ENCODE peak calls at places on chromosome 4, in nine cellular contexts. One of them, this sample, is unnamed.

GRCh38 chr4:31370866-31371465 is 650.8 kb downstream of the PCDH7 start:
- DNase-seq in prostate gland: peak
- DNase-seq in stomach: no peak
- DNase-seq in SK-N-SH: peak
- DNase-seq in suprapubic skin: no peak
- DNase-seq in K562: peak
- DNase-seq in HCT116: peak
- DNase-seq in sigmoid colon: no peak
- DNase-seq in GM12878: peak
- DNase-seq in this sample: no peak

GRCh38 chr4:38387348-38387747 is 276.7 kb upstream of the KLF3 start:
- DNase-seq in prostate gland: peak
- DNase-seq in stomach: peak
- DNase-seq in SK-N-SH: peak
- DNase-seq in suprapubic skin: peak
- DNase-seq in K562: peak
- DNase-seq in HCT116: no peak
- DNase-seq in sigmoid colon: peak
- DNase-seq in GM12878: no peak
- DNase-seq in this sample: no peak

GRCh38 chr4:99790796-99791617 is 25.6 kb upstream of the DAPP1 start:
- DNase-seq in prostate gland: no peak
- DNase-seq in stomach: no peak
- DNase-seq in SK-N-SH: no peak
- DNase-seq in suprapubic skin: no peak
- DNase-seq in K562: no peak
- DNase-seq in HCT116: no peak
- DNase-seq in sigmoid colon: no peak
- DNase-seq in GM12878: no peak
- DNase-seq in this sample: no peak

GRCh38 chr4:31083451-31083850 is 363.3 kb downstream of the PCDH7 start:
- DNase-seq in prostate gland: no peak
- DNase-seq in stomach: no peak
- DNase-seq in SK-N-SH: no peak
- DNase-seq in suprapubic skin: no peak
- DNase-seq in K562: no peak
- DNase-seq in HCT116: no peak
- DNase-seq in sigmoid colon: no peak
- DNase-seq in GM12878: no peak
- DNase-seq in this sample: no peak

GRCh38 chr4:165927815-165928214 is 54.8 kb downstream of the TLL1 start:
- DNase-seq in prostate gland: no peak
- DNase-seq in stomach: no peak
- DNase-seq in SK-N-SH: no peak
- DNase-seq in suprapubic skin: no peak
- DNase-seq in K562: no peak
- DNase-seq in HCT116: no peak
- DNase-seq in sigmoid colon: no peak
- DNase-seq in GM12878: no peak
- DNase-seq in this sample: no peak

GRCh38 chr4:78332974-78333373 is 218.6 kb upstream of the ANXA3 start:
- DNase-seq in prostate gland: no peak
- DNase-seq in stomach: no peak
- DNase-seq in SK-N-SH: no peak
- DNase-seq in suprapubic skin: no peak
- DNase-seq in K562: no peak
- DNase-seq in HCT116: no peak
- DNase-seq in sigmoid colon: no peak
- DNase-seq in GM12878: no peak
- DNase-seq in this sample: no peak

GRCh38 chr4:1297023-1297395 is 7.3 kb downstream of the MAEA start:
- DNase-seq in prostate gland: no peak
- DNase-seq in stomach: no peak
- DNase-seq in SK-N-SH: no peak
- DNase-seq in suprapubic skin: peak
- DNase-seq in K562: no peak
- DNase-seq in HCT116: no peak
- DNase-seq in sigmoid colon: no peak
- DNase-seq in GM12878: no peak
- DNase-seq in this sample: no peak

GRCh38 chr4:6577409-6577808 is 2.4 kb downstream of the MAN2B2 start:
- DNase-seq in prostate gland: no peak
- DNase-seq in stomach: no peak
- DNase-seq in SK-N-SH: no peak
- DNase-seq in suprapubic skin: no peak
- DNase-seq in K562: no peak
- DNase-seq in HCT116: no peak
- DNase-seq in sigmoid colon: no peak
- DNase-seq in GM12878: no peak
- DNase-seq in this sample: no peak

GRCh38 chr4:184099033-184099432 is 118.6 kb downstream of the ENPP6 start:
- DNase-seq in prostate gland: no peak
- DNase-seq in stomach: no peak
- DNase-seq in SK-N-SH: no peak
- DNase-seq in suprapubic skin: no peak
- DNase-seq in K562: no peak
- DNase-seq in HCT116: no peak
- DNase-seq in sigmoid colon: no peak
- DNase-seq in GM12878: no peak
- DNase-seq in this sample: no peak

GRCh38 chr4:94390804-94391410 is 48.3 kb upstream of the HPGDS start:
- DNase-seq in prostate gland: peak
- DNase-seq in stomach: no peak
- DNase-seq in SK-N-SH: peak
- DNase-seq in suprapubic skin: no peak
- DNase-seq in K562: no peak
- DNase-seq in HCT116: no peak
- DNase-seq in sigmoid colon: no peak
- DNase-seq in GM12878: no peak
- DNase-seq in this sample: no peak

GRCh38 chr4:139951051-139951450 is 202.9 kb downstream of the MAML3 start:
- DNase-seq in prostate gland: no peak
- DNase-seq in stomach: no peak
- DNase-seq in SK-N-SH: no peak
- DNase-seq in suprapubic skin: no peak
- DNase-seq in K562: no peak
- DNase-seq in HCT116: no peak
- DNase-seq in sigmoid colon: no peak
- DNase-seq in GM12878: no peak
- DNase-seq in this sample: no peak

GRCh38 chr4:150739591-150739990 is 157.6 kb downstream of the MAB21L2 start:
- DNase-seq in prostate gland: no peak
- DNase-seq in stomach: no peak
- DNase-seq in SK-N-SH: no peak
- DNase-seq in suprapubic skin: no peak
- DNase-seq in K562: no peak
- DNase-seq in HCT116: no peak
- DNase-seq in sigmoid colon: no peak
- DNase-seq in GM12878: no peak
- DNase-seq in this sample: no peak

DNA sequence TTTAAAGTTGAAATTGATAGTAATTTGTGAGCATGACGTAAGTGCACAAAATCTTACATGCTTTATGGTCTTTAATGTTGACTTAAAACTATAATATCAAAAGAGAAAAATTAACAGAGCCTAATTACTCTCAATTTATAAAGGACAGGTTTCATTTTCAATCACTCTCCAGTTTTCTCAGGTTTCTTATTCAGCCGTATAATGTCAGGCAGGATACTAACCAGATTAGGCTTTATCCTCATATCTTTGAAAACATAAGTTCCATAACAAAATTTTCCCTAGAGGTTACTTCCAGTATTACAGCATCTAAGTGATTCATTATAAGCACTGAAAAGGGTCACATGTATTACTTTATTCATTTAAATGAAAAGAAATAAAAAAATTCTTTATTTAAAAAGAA is 492.1 kb downstream of the PACRGL start:
- DNase-seq in prostate gland: no peak
- DNase-seq in stomach: no peak
- DNase-seq in SK-N-SH: no peak
- DNase-seq in suprapubic skin: no peak
- DNase-seq in K562: no peak
- DNase-seq in HCT116: no peak
- DNase-seq in sigmoid colon: no peak
- DNase-seq in GM12878: no peak
- DNase-seq in this sample: no peak
- TF ChIP-seq CTCF in prostate gland: no peak
- TF ChIP-seq CTCF in stomach: no peak
- TF ChIP-seq CTCF in SK-N-SH: peak
- TF ChIP-seq CTCF in suprapubic skin: no peak
- TF ChIP-seq CTCF in K562: no peak
- TF ChIP-seq CTCF in HCT116: no peak
- TF ChIP-seq CTCF in sigmoid colon: no peak
- TF ChIP-seq CTCF in GM12878: no peak
- TF ChIP-seq CTCF in this sample: no peak

DNA sequence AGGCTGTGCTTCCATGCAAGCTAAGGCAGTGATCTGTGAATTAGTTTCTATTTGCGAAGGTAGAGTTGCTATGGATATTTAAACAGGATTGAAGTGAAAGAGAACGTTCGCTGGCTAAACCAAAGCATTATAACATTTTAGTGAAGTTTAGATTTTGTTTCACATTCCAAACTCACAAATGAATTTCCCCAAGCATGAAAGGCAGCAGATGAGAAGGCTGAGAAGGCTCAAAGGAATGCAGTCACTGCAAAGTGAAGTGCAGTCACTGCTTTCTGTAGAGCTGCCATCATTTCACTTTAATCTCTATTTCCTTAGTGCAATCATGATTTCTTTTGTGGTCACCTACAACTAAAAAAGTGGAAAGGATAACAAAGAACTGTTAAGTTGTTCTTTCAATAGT is 334.7 kb upstream of the NR3C2 start:
- DNase-seq in prostate gland: no peak
- DNase-seq in stomach: no peak
- DNase-seq in SK-N-SH: no peak
- DNase-seq in suprapubic skin: no peak
- DNase-seq in K562: no peak
- DNase-seq in HCT116: no peak
- DNase-seq in sigmoid colon: no peak
- DNase-seq in GM12878: no peak
- DNase-seq in this sample: no peak
- TF ChIP-seq POLR2AphosphoS5 in prostate gland: no peak
- TF ChIP-seq POLR2AphosphoS5 in stomach: no peak
- TF ChIP-seq POLR2AphosphoS5 in SK-N-SH: no peak
- TF ChIP-seq POLR2AphosphoS5 in suprapubic skin: no peak
- TF ChIP-seq POLR2AphosphoS5 in K562: no peak
- TF ChIP-seq POLR2AphosphoS5 in HCT116: no peak
- TF ChIP-seq POLR2AphosphoS5 in sigmoid colon: no peak
- TF ChIP-seq POLR2AphosphoS5 in GM12878: no peak
- TF ChIP-seq POLR2AphosphoS5 in this sample: no peak

GRCh38 chr4:85657143-85657542 is 182.2 kb downstream of the ARHGAP24 start:
- DNase-seq in prostate gland: no peak
- DNase-seq in stomach: no peak
- DNase-seq in SK-N-SH: no peak
- DNase-seq in suprapubic skin: no peak
- DNase-seq in K562: no peak
- DNase-seq in HCT116: no peak
- DNase-seq in sigmoid colon: no peak
- DNase-seq in GM12878: no peak
- DNase-seq in this sample: no peak

GRCh38 chr4:85659626-85660213 is 184.8 kb downstream of the ARHGAP24 start:
- DNase-seq in prostate gland: no peak
- DNase-seq in stomach: no peak
- DNase-seq in SK-N-SH: no peak
- DNase-seq in suprapubic skin: no peak
- DNase-seq in K562: no peak
- DNase-seq in HCT116: no peak
- DNase-seq in sigmoid colon: no peak
- DNase-seq in GM12878: no peak
- DNase-seq in this sample: no peak

GRCh38 chr4:85658766-85659439 is 184.0 kb downstream of the ARHGAP24 start:
- DNase-seq in prostate gland: no peak
- DNase-seq in stomach: no peak
- DNase-seq in SK-N-SH: no peak
- DNase-seq in suprapubic skin: no peak
- DNase-seq in K562: no peak
- DNase-seq in HCT116: no peak
- DNase-seq in sigmoid colon: no peak
- DNase-seq in GM12878: no peak
- DNase-seq in this sample: no peak
- TF ChIP-seq CTCF in prostate gland: no peak
- TF ChIP-seq CTCF in stomach: no peak
- TF ChIP-seq CTCF in SK-N-SH: no peak
- TF ChIP-seq CTCF in suprapubic skin: no peak
- TF ChIP-seq CTCF in K562: no peak
- TF ChIP-seq CTCF in HCT116: no peak
- TF ChIP-seq CTCF in sigmoid colon: no peak
- TF ChIP-seq CTCF in GM12878: no peak
- TF ChIP-seq CTCF in this sample: no peak

DNA sequence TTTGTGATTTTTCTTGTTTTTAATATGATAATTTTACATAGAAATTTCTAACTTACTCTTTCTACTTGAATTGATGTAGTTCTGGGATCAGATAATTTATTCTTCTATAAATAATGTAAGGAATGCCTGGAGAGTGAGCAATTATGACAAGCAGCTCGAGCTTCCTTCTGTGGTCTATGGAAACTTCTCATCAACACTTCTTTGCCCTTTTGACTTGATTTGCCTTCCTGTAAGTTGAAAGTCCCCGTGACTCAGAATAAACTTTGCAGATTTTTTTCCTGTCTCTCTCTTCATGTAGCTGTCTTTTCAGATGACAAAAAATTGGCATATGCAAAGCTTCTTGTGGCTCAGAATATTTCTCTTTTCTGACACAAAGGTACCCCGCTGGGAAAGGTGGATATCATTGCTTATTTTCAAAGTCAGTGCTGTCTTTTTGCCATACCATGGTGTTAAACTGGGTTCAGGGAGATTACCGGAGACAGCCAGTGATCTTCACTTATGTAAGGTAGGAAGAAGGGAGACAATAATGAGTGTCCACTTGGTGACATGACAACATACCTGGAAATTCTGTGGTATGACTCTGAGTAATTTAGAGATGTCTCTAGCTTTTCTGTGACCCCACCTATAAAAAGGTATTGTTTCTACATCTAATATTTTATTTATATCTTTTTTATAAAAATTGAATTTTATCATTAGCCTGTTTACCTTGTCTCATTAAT is 278.6 kb upstream of the GNPDA2 start:
- DNase-seq in prostate gland: no peak
- DNase-seq in stomach: no peak
- DNase-seq in SK-N-SH: no peak
- DNase-seq in suprapubic skin: no peak
- DNase-seq in K562: no peak
- DNase-seq in HCT116: no peak
- DNase-seq in sigmoid colon: no peak
- DNase-seq in GM12878: no peak
- DNase-seq in this sample: no peak
- TF ChIP-seq POLR2AphosphoS5 in prostate gland: no peak
- TF ChIP-seq POLR2AphosphoS5 in stomach: no peak
- TF ChIP-seq POLR2AphosphoS5 in SK-N-SH: no peak
- TF ChIP-seq POLR2AphosphoS5 in suprapubic skin: no peak
- TF ChIP-seq POLR2AphosphoS5 in K562: no peak
- TF ChIP-seq POLR2AphosphoS5 in HCT116: no peak
- TF ChIP-seq POLR2AphosphoS5 in sigmoid colon: no peak
- TF ChIP-seq POLR2AphosphoS5 in GM12878: no peak
- TF ChIP-seq POLR2AphosphoS5 in this sample: no peak

GRCh38 chr4:16270654-16271328 is 44.5 kb upstream of the TAPT1 start:
- DNase-seq in prostate gland: no peak
- DNase-seq in stomach: no peak
- DNase-seq in SK-N-SH: no peak
- DNase-seq in suprapubic skin: no peak
- DNase-seq in K562: peak
- DNase-seq in HCT116: no peak
- DNase-seq in sigmoid colon: no peak
- DNase-seq in GM12878: no peak
- DNase-seq in this sample: no peak
- TF ChIP-seq CTCF in prostate gland: no peak
- TF ChIP-seq CTCF in stomach: no peak
- TF ChIP-seq CTCF in SK-N-SH: peak
- TF ChIP-seq CTCF in suprapubic skin: no peak
- TF ChIP-seq CTCF in K562: peak
- TF ChIP-seq CTCF in HCT116: peak
- TF ChIP-seq CTCF in sigmoid colon: no peak
- TF ChIP-seq CTCF in GM12878: no peak
- TF ChIP-seq CTCF in this sample: no peak